ENCODE peak calls at places on chromosomes 3 and 15, in ten cellular contexts. Y is neural progenitor cell; D is fibroblast of lung; B is PC-3; L is CD8-positive, alpha-beta memory T cell; Q is bronchial epithelial cell; O is naive thymus-derived CD4-positive, alpha-beta T cell; V is thoracic aorta; F is DND-41; T is uterus. W is an unnamed sample.

GRCh38 chr3:192005989-192006388 is 545.0 kb downstream of the PYDC2 start:
- DNase-seq in Y (no peak), D (no peak), B (peak; percentile 15), L (no peak), Q (no peak), O (no peak), V (no peak), F (no peak), T (no peak), W (no peak)

GRCh38 chr3:196268270-196269163 is 19.0 kb downstream of the PCYT1A start:
- DNase-seq in Y (no peak), D (peak; percentile 79), B (peak; percentile 91), L (no peak), Q (peak; percentile 78), O (no peak), V (no peak), F (no peak), T (no peak), W (peak; percentile 51)

GRCh38 chr15:62446984-62447383 is 281.9 kb upstream of the C2CD4B start:
- DNase-seq in Y (no peak), D (no peak), B (no peak), L (no peak), Q (no peak), O (no peak), V (no peak), F (no peak), T (no peak), W (no peak)

GRCh38 chr3:187120324-187120723 is 19.0 kb downstream of the RPL39L start:
- DNase-seq in Y (no peak), D (no peak), B (no peak), L (no peak), Q (no peak), O (no peak), V (no peak), F (no peak), T (no peak), W (no peak)

GRCh38 chr3:150035910-150036661 is 65.4 kb upstream of the PFN2 start:
- DNase-seq in Y (no peak), D (peak; percentile 15), B (no peak), L (no peak), Q (no peak), O (no peak), V (no peak), F (no peak), T (no peak), W (no peak)

GRCh38 chr15:89578146-89578545 is 2.9 kb downstream of the TICRR start:
- DNase-seq in Y (no peak), D (no peak), B (no peak), L (no peak), Q (no peak), O (no peak), V (no peak), F (no peak), T (no peak), W (no peak)

GRCh38 chr3:181710581-181711255 is 1.0 kb upstream of the SOX2 start:
- DNase-seq in Y (peak; percentile 97), D (peak; percentile 67), B (no peak), L (no peak), Q (no peak), O (no peak), V (no peak), F (no peak), T (no peak), W (no peak)

GRCh38 chr15:55694652-55695150 is 48.3 kb downstream of the PRTG start:
- DNase-seq in Y (peak; percentile 57), D (peak; percentile 62), B (peak; percentile 57), L (no peak), Q (peak; percentile 7), O (no peak), V (no peak), F (no peak), T (no peak), W (no peak)

GRCh38 chr15:45126535-45127158 is 3.0 kb downstream of the DUOXA1 start:
- DNase-seq in Y (peak; percentile 32), D (no peak), B (peak; percentile 76), L (peak; percentile 39), Q (peak; percentile 55), O (peak; percentile 51), V (no peak), F (peak; percentile 39), T (no peak), W (peak; percentile 81)

GRCh38 chr3:82087958-82088357 is 326.5 kb upstream of the GBE1 start:
- DNase-seq in Y (no peak), D (peak; percentile 91), B (peak; percentile 88), L (no peak), Q (peak; percentile 94), O (no peak), V (no peak), F (no peak), T (no peak), W (no peak)

GRCh38 chr3:57793737-57794187 is 37.7 kb downstream of the SLMAP start:
- DNase-seq in Y (no peak), D (peak; percentile 27), B (peak; percentile 19), L (no peak), Q (no peak), O (no peak), V (no peak), F (no peak), T (no peak), W (no peak)

GRCh38 chr3:74267583-74268184 is 346.8 kb downstream of the CNTN3 start:
- DNase-seq in Y (peak; percentile 78), D (peak; percentile 34), B (peak; percentile 52), L (no peak), Q (peak; percentile 45), O (no peak), V (peak; percentile 9), F (peak; percentile 23), T (no peak), W (peak; percentile 67)

GRCh38 chr15:84001037-84001436 is 234.5 kb upstream of the GOLGA6L4 start:
- DNase-seq in Y (no peak), D (no peak), B (no peak), L (no peak), Q (peak; percentile 42), O (no peak), V (no peak), F (no peak), T (no peak), W (no peak)

GRCh38 chr15:79154491-79155182 is 64.1 kb upstream of the RASGRF1 start:
- DNase-seq in Y (peak; percentile 69), D (no peak), B (no peak), L (no peak), Q (no peak), O (no peak), V (no peak), F (no peak), T (no peak), W (peak; percentile 79)
- H3K36me3 ChIP-seq in Y (peaks cover 7% of the 10 kb centered on the region), D (no peaks in the 10 kb centered on the region), B (no peaks in the 10 kb centered on the region), L (no peaks in the 10 kb centered on the region), Q (no peaks in the 10 kb centered on the region), O (no peaks in the 10 kb centered on the region), V (no peaks in the 10 kb centered on the region), F (no peaks in the 10 kb centered on the region), T (no peaks in the 10 kb centered on the region), W (no peaks in the 10 kb centered on the region)

GRCh38 chr3:171285287-171285686 is 174.9 kb downstream of the TNIK start:
- DNase-seq in Y (no peak), D (peak; percentile 36), B (no peak), L (no peak), Q (peak; percentile 48), O (no peak), V (no peak), F (no peak), T (no peak), W (no peak)

GRCh38 chr3:171284308-171285075 is 175.7 kb downstream of the TNIK start:
- DNase-seq in Y (no peak), D (peak; percentile 98), B (peak; percentile 76), L (no peak), Q (peak; percentile 93), O (no peak), V (peak; percentile 44), F (no peak), T (peak; percentile 39), W (no peak)

GRCh38 chr3:171281256-171281655 is 178.9 kb downstream of the TNIK start:
- DNase-seq in Y (no peak), D (no peak), B (no peak), L (no peak), Q (no peak), O (no peak), V (no peak), F (no peak), T (no peak), W (no peak)

GRCh38 chr3:171282041-171282440 is 178.2 kb downstream of the TNIK start:
- DNase-seq in Y (no peak), D (peak; percentile 89), B (no peak), L (no peak), Q (no peak), O (no peak), V (no peak), F (no peak), T (no peak), W (no peak)

DNA sequence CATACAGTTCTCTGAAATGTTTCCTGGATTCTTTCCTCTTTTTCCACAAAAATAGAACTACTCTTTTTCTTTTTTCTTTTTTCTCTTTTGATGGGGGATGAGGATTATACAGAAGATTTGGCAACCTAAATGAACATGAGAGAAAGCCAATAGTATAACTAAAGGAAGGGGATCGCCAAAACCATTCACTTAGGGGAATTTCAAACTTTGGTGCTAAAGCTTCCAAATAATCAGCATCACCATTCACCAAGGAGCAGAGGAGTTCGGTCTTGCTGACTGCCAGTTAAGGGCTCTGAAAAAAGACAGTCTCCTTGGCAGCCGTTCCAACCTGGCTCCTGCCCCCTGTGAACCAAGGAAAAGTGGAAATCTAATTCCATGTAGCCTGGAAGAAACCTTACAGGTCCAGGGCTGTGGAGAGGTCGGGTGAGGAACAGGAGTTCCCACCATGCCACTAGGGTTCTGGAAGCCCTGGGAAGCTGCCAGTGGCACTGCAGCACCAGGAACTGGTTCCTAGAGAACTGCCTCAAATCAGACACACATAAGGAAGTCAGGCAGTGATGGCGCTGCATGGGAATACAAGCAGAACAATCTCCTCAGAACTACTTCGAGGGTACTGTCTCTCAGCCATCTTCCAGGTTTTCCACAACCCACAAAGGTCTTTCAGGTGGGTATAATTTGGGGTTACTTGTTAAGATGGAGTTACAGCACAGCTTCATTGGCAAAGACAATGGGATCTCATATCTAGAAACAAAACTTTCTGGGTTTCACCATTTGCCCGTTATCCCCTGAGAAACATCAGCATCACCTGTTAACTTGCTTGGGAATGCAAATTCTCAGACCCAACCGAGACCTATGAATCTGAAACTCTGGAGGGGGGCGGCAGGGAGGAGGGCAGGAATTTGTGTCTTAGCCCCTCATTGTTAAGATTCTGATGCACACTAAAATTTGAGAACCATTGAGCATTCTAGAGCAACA is 176.7 kb downstream of the TNIK start:
- DNase-seq in Y (no peak), D (no peak), B (no peak), L (no peak), Q (no peak), O (no peak), V (no peak), F (no peak), T (peak; percentile 29), W (no peak)
- H3K4me3 ChIP-seq in Y (no peak overlapping the region), D (no peak overlapping the region), B (no peak overlapping the region), L (no peak overlapping the region), Q (no peak overlapping the region), O (no peak overlapping the region), V (peak overlapping the region; percentile 61), F (no peak overlapping the region), T (no peak overlapping the region), W (no peak overlapping the region)

GRCh38 chr3:171163724-171164465 is 137.4 kb upstream of the SLC2A2 start:
- DNase-seq in Y (no peak), D (peak; percentile 16), B (peak; percentile 88), L (no peak), Q (peak; percentile 67), O (no peak), V (no peak), F (no peak), T (no peak), W (no peak)
- H3K36me3 ChIP-seq in Y (peaks cover 4% of the 10 kb centered on the region), D (peaks cover 2% of the 10 kb centered on the region), B (peaks cover 7% of the 10 kb centered on the region), L (peaks cover 7% of the 10 kb centered on the region), Q (no peaks in the 10 kb centered on the region), O (peaks cover 8% of the 10 kb centered on the region), V (peaks cover 3% of the 10 kb centered on the region), F (no peaks in the 10 kb centered on the region), T (no peaks in the 10 kb centered on the region), W (no peaks in the 10 kb centered on the region)

GRCh38 chr15:87347806-87348515 is 908.6 kb downstream of the NTRK3 start:
- DNase-seq in Y (no peak), D (no peak), B (no peak), L (no peak), Q (no peak), O (no peak), V (no peak), F (no peak), T (no peak), W (no peak)
- H3K4me3 ChIP-seq in Y (no peak overlapping the region), D (no peak overlapping the region), B (no peak overlapping the region), L (no peak overlapping the region), Q (no peak overlapping the region), O (no peak overlapping the region), V (no peak overlapping the region), F (no peak overlapping the region), T (no peak overlapping the region), W (no peak overlapping the region)